ENCODE peak calls at places on chromosomes 1 and 21, in five cellular contexts. S is lung; I is CD8-positive, alpha-beta memory T cell; L is lower lobe of right lung; Y is OCI-LY7. Z is an unnamed sample.

GRCh38 chr1:905811-906531 is 17.8 kb upstream of the SAMD11 start:
- DNase-seq in S (peak; percentile 25), I (no peak), L (peak; percentile 47), Y (no peak), Z (no peak)

GRCh38 chr1:174769961-174770549 is 229.7 kb upstream of the CACYBP start:
- DNase-seq in S (no peak), I (no peak), L (no peak), Y (peak; percentile 80), Z (peak; percentile 11)

GRCh38 chr1:247962911-247963588 is 2.0 kb upstream of the OR2AK2 start:
- DNase-seq in S (no peak), I (no peak), L (no peak), Y (no peak), Z (no peak)

GRCh38 chr1:201463071-201463552 is 5.9 kb downstream of the PHLDA3 start:
- DNase-seq in S (no peak), I (no peak), L (peak; percentile 59), Y (no peak), Z (no peak)

GRCh38 chr1:111556318-111557037 is 53.0 kb upstream of the ADORA3 start:
- DNase-seq in S (no peak), I (no peak), L (no peak), Y (peak; percentile 24), Z (no peak)

GRCh38 chr1:158007180-158007579 is 13.7 kb downstream of the KIRREL1 start:
- DNase-seq in S (no peak), I (no peak), L (no peak), Y (no peak), Z (no peak)

GRCh38 chr1:111412839-111413238 is 14.7 kb downstream of the OVGP1 start:
- DNase-seq in S (no peak), I (no peak), L (no peak), Y (no peak), Z (no peak)

GRCh38 chr1:245085508-245086095 is 69.2 kb upstream of the KIF26B start:
- DNase-seq in S (peak; percentile 36), I (no peak), L (no peak), Y (no peak), Z (no peak)

GRCh38 chr1:43582162-43582566 is 51.5 kb downstream of the PTPRF start:
- DNase-seq in S (peak; percentile 44), I (no peak), L (no peak), Y (no peak), Z (no peak)

GRCh38 chr1:151314137-151314875 is 12.9 kb downstream of the PI4KB start:
- DNase-seq in S (peak; percentile 72), I (no peak), L (peak; percentile 51), Y (no peak), Z (no peak)

GRCh38 chr1:51731998-51732397 is 115.1 kb downstream of the OSBPL9 start:
- DNase-seq in S (no peak), I (no peak), L (no peak), Y (no peak), Z (no peak)

GRCh38 chr1:100360790-100361232 is 8.5 kb downstream of the CDC14A start:
- DNase-seq in S (no peak), I (no peak), L (no peak), Y (no peak), Z (no peak)

GRCh38 chr1:38277646-38278045 is 231.1 kb upstream of the POU3F1 start:
- DNase-seq in S (no peak), I (no peak), L (no peak), Y (no peak), Z (no peak)

GRCh38 chr21:26405071-26405470 is 168.0 kb downstream of the CYYR1 start:
- DNase-seq in S (no peak), I (no peak), L (no peak), Y (no peak), Z (no peak)

GRCh38 chr21:26404288-26404687 is 168.8 kb downstream of the CYYR1 start:
- DNase-seq in S (no peak), I (no peak), L (no peak), Y (no peak), Z (no peak)

GRCh38 chr21:26409735-26410134 is 163.4 kb downstream of the CYYR1 start:
- DNase-seq in S (no peak), I (no peak), L (no peak), Y (no peak), Z (peak; percentile 89)

DNA sequence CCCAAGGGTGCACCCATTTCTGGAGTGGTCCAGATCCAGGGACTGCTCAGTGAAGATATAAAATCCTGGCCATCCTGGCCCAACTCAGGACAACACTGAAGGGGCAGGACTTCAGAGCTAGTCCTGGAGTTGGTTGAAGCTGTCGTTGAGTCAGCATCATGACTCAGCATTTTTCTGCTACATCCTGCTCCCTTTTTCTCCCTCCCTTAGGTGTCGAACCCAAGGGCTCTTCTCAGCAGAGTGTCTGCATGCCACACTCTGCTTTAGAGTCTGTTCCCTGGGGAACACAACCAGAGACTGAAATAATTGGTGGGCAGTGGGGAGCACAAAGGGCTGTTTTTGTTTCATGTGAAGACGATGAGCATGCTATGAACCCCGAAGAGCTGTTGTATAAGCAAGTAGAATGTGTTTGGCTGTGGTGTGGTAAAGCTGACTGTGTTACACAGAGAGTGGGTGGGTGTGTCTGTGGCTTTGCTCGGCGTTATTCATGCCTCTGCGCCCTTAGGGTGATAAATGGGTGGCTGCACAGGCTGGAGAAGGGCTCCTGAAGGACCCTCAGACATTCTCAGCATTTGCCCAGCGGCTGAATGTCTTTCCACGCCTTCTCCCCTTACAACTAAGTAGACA is 167.2 kb downstream of the CYYR1 start:
- DNase-seq in S (no peak), I (no peak), L (no peak), Y (no peak), Z (peak; percentile 56)
- H3K4me1 ChIP-seq in S (peaks cover 5% of the 10 kb centered on the region), I (no peaks in the 10 kb centered on the region), L (no peaks in the 10 kb centered on the region), Y (no peaks in the 10 kb centered on the region), Z (peaks cover 34% of the 10 kb centered on the region)

DNA sequence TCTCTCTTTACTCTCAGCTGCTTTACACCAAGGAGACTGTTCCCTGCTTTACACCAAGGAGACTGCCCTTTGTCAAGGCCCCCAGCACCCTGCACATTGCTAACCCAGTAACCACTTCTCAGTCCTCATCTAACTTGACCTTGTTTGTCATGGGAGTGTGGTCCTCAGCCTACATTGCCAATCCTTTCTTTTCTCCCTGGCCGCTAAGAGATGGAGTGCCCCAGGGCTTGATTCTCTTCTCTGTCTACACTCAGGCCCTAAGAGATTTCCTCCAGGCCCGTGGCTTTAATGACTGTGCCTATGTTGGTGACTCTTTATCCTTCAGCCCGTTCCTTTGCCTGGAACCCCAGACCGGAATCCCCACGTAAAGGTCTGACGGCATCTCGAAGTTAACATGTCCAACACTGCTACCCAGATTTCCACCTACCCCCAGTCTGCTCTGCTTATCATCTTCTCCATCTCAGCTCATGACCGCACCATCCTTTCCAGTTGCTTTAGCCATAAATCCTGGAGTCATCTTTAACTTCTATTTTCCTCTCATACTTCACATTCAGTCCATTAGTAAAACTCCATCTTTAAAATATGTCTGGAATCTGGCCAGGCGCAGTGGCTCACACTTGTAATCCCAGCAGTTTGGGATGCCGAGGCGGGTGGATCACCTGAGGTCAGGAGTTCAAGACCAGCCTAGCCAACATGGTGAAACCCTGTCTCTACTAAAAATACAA is 9.5 kb upstream of the SEMA4A start:
- DNase-seq in S (no peak), I (no peak), L (no peak), Y (no peak), Z (no peak)
- H3K4me1 ChIP-seq in S (peaks cover 10% of the 10 kb centered on the region), I (peaks cover 8% of the 10 kb centered on the region), L (peaks cover 31% of the 10 kb centered on the region), Y (peaks cover 29% of the 10 kb centered on the region), Z (peaks cover 10% of the 10 kb centered on the region)

GRCh38 chr21:35226960-35227741 is 178.0 kb upstream of the RUNX1 start:
- DNase-seq in S (no peak), I (peak; percentile 35), L (no peak), Y (peak; percentile 98), Z (no peak)
- H3K4me1 ChIP-seq in S (peaks cover 1% of the 10 kb centered on the region), I (peaks cover 31% of the 10 kb centered on the region), L (peaks cover 3% of the 10 kb centered on the region), Y (peaks cover 86% of the 10 kb centered on the region), Z (no peaks in the 10 kb centered on the region)

GRCh38 chr1:27527857-27528700 is 38.1 kb upstream of the WASF2 start:
- DNase-seq in S (peak; percentile 67), I (no peak), L (peak; percentile 83), Y (peak; percentile 75), Z (no peak)
- H3K4me1 ChIP-seq in S (peaks cover 48% of the 10 kb centered on the region), I (peaks cover 56% of the 10 kb centered on the region), L (peaks cover 62% of the 10 kb centered on the region), Y (peaks cover 64% of the 10 kb centered on the region), Z (peaks cover 6% of the 10 kb centered on the region)

GRCh38 chr1:29805122-29805895 is 569.0 kb downstream of the PTPRU start:
- DNase-seq in S (no peak), I (no peak), L (no peak), Y (no peak), Z (no peak)

GRCh38 chr1:29803486-29803885 is 567.2 kb downstream of the PTPRU start:
- DNase-seq in S (peak; percentile 16), I (no peak), L (no peak), Y (no peak), Z (no peak)

GRCh38 chr1:29805896-29806160 is 569.5 kb downstream of the PTPRU start:
- DNase-seq in S (no peak), I (no peak), L (no peak), Y (no peak), Z (no peak)

GRCh38 chr1:29802181-29803068 is 566.1 kb downstream of the PTPRU start:
- DNase-seq in S (peak; percentile 27), I (no peak), L (no peak), Y (no peak), Z (no peak)

DNA sequence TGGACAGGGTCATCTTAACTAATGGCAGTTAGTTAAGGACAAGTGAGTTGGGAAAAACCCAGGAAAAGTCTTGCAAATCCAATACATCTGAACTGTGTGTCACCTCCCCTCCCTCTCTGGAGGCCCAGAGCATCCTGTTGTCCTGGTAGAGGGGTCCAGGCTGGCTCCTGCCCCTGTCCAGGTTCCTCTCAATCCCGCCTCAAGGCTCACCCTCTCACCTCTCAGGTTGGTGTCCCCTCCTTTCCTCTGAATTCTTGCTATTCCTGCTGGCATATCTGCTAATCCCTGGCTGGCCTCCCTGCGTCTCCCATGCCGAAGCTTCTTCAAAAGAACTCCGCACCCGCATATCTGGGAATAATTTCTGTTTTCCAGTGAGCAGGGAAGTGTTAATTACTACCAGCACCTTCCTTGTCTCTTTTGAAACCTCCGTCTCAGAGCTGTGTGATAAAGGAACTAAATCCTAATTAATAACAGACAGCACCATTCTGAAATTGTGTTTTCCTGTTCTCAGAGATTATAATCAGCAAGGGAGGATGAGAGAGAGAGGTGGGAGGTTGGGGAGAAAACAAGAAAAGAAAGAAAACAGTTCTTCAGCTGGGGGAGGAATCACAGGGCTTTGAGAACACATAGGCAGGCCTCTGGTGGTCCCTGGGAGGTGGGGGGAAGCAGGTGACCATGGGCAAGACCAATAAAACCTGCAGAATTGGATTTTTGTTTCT is 568.0 kb downstream of the PTPRU start:
- DNase-seq in S (peak; percentile 17), I (no peak), L (no peak), Y (no peak), Z (no peak)
- H3K4me1 ChIP-seq in S (no peaks in the 10 kb centered on the region), I (no peaks in the 10 kb centered on the region), L (no peaks in the 10 kb centered on the region), Y (no peaks in the 10 kb centered on the region), Z (no peaks in the 10 kb centered on the region)

DNA sequence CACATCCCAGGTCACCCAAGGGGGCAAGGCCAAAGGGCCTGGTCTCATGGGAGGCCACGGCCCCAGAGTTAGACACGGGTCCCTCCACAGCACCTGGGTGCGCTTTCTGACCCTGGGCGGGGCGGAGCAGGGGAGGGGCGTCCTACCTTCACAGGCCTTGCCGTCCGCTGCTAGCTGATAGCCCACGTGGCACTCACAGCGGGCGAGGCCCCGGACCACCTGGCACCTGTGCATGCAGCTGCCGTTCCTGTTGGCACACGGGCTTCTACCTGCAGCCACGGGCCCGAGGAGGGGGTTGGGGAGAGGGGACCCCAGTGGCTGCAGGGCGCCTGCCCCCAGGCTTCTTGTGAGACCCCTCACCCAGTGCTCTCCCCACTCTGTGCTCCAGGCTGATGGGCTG is 59.9 kb downstream of the ARHGEF16 start:
- DNase-seq in S (no peak), I (no peak), L (no peak), Y (no peak), Z (no peak)
- H3K4me1 ChIP-seq in S (no peaks in the 10 kb centered on the region), I (no peaks in the 10 kb centered on the region), L (no peaks in the 10 kb centered on the region), Y (no peaks in the 10 kb centered on the region), Z (no peaks in the 10 kb centered on the region)